ENCODE peak calls at places on chromosomes 16 and 17, in five cellular contexts. One of them, this sample, is unnamed.

GRCh38 chr16:12002447-12003006 is 26.0 kb downstream of the SNX29 start:
- DNase-seq in left ventricle myocardium inferior: no peak
- DNase-seq in stimulated activated CD8-positive, alpha-beta memory T cell treated with anti-CD3 and anti-CD28 coated beads, Interleukin-12 subunit alpha, Interleukin-12 subunit beta, amount 100 ng/mL, for 4 hours: no peak
- DNase-seq in substantia nigra: no peak
- DNase-seq in astrocyte of the spinal cord: peak; percentile 74
- DNase-seq in this sample: peak; percentile 51

GRCh38 chr17:75729351-75729750 is 8.1 kb downstream of the ITGB4 start:
- DNase-seq in astrocyte of the spinal cord: no peak
- DNase-seq in stimulated activated CD8-positive, alpha-beta memory T cell treated with anti-CD3 and anti-CD28 coated beads, Interleukin-12 subunit alpha, Interleukin-12 subunit beta, amount 100 ng/mL, for 4 hours: no peak
- DNase-seq in substantia nigra: no peak
- DNase-seq in left ventricle myocardium inferior: no peak
- DNase-seq in this sample: no peak

GRCh38 chr17:48544356-48545021 is 420 bp downstream of the HOXB2 start:
- DNase-seq in left ventricle myocardium inferior: peak; percentile 85
- DNase-seq in stimulated activated CD8-positive, alpha-beta memory T cell treated with anti-CD3 and anti-CD28 coated beads, Interleukin-12 subunit alpha, Interleukin-12 subunit beta, amount 100 ng/mL, for 4 hours: no peak
- DNase-seq in substantia nigra: no peak
- DNase-seq in astrocyte of the spinal cord: peak; percentile 94
- DNase-seq in this sample: peak; percentile 81

GRCh38 chr17:81000089-81000630 is 8.5 kb downstream of the CHMP6 start:
- DNase-seq in astrocyte of the spinal cord: no peak
- DNase-seq in substantia nigra: no peak
- DNase-seq in stimulated activated CD8-positive, alpha-beta memory T cell treated with anti-CD3 and anti-CD28 coated beads, Interleukin-12 subunit alpha, Interleukin-12 subunit beta, amount 100 ng/mL, for 4 hours: no peak
- DNase-seq in left ventricle myocardium inferior: no peak
- DNase-seq in this sample: no peak

GRCh38 chr16:2752850-2753522 is 548 bp downstream of the SRRM2 start:
- DNase-seq in astrocyte of the spinal cord: peak; percentile 72
- DNase-seq in left ventricle myocardium inferior: peak; percentile 87
- DNase-seq in substantia nigra: peak; percentile 95
- DNase-seq in stimulated activated CD8-positive, alpha-beta memory T cell treated with anti-CD3 and anti-CD28 coated beads, Interleukin-12 subunit alpha, Interleukin-12 subunit beta, amount 100 ng/mL, for 4 hours: no peak
- DNase-seq in this sample: peak; percentile 78

GRCh38 chr16:56530872-56531271 is 11.0 kb upstream of the BBS2 start:
- DNase-seq in astrocyte of the spinal cord: no peak
- DNase-seq in left ventricle myocardium inferior: no peak
- DNase-seq in stimulated activated CD8-positive, alpha-beta memory T cell treated with anti-CD3 and anti-CD28 coated beads, Interleukin-12 subunit alpha, Interleukin-12 subunit beta, amount 100 ng/mL, for 4 hours: no peak
- DNase-seq in substantia nigra: no peak
- DNase-seq in this sample: no peak

GRCh38 chr17:32279933-32280716 is 14.5 kb downstream of the RHBDL3 start:
- DNase-seq in stimulated activated CD8-positive, alpha-beta memory T cell treated with anti-CD3 and anti-CD28 coated beads, Interleukin-12 subunit alpha, Interleukin-12 subunit beta, amount 100 ng/mL, for 4 hours: no peak
- DNase-seq in astrocyte of the spinal cord: no peak
- DNase-seq in left ventricle myocardium inferior: no peak
- DNase-seq in substantia nigra: no peak
- DNase-seq in this sample: no peak

GRCh38 chr17:9022553-9023388 is 1.5 kb downstream of the NTN1 start:
- DNase-seq in substantia nigra: no peak
- DNase-seq in astrocyte of the spinal cord: peak; percentile 12
- DNase-seq in stimulated activated CD8-positive, alpha-beta memory T cell treated with anti-CD3 and anti-CD28 coated beads, Interleukin-12 subunit alpha, Interleukin-12 subunit beta, amount 100 ng/mL, for 4 hours: no peak
- DNase-seq in left ventricle myocardium inferior: peak; percentile 18
- DNase-seq in this sample: peak; percentile 23

GRCh38 chr17:44842748-44843147 is 4.9 kb upstream of the HIGD1B start:
- DNase-seq in left ventricle myocardium inferior: no peak
- DNase-seq in substantia nigra: no peak
- DNase-seq in astrocyte of the spinal cord: no peak
- DNase-seq in stimulated activated CD8-positive, alpha-beta memory T cell treated with anti-CD3 and anti-CD28 coated beads, Interleukin-12 subunit alpha, Interleukin-12 subunit beta, amount 100 ng/mL, for 4 hours: no peak
- DNase-seq in this sample: no peak

GRCh38 chr16:117381-118365 is 20.8 kb downstream of the NPRL3 start:
- DNase-seq in left ventricle myocardium inferior: peak; percentile 45
- DNase-seq in substantia nigra: no peak
- DNase-seq in stimulated activated CD8-positive, alpha-beta memory T cell treated with anti-CD3 and anti-CD28 coated beads, Interleukin-12 subunit alpha, Interleukin-12 subunit beta, amount 100 ng/mL, for 4 hours: peak; percentile 37
- DNase-seq in astrocyte of the spinal cord: no peak
- DNase-seq in this sample: peak; percentile 29

GRCh38 chr17:35241520-35241919 is 1.4 kb upstream of the SLFN5 start:
- DNase-seq in astrocyte of the spinal cord: no peak
- DNase-seq in stimulated activated CD8-positive, alpha-beta memory T cell treated with anti-CD3 and anti-CD28 coated beads, Interleukin-12 subunit alpha, Interleukin-12 subunit beta, amount 100 ng/mL, for 4 hours: peak; percentile 17
- DNase-seq in substantia nigra: no peak
- DNase-seq in left ventricle myocardium inferior: no peak
- DNase-seq in this sample: no peak

GRCh38 chr17:48960834-48961515 is 7.4 kb downstream of the GIP start:
- DNase-seq in substantia nigra: no peak
- DNase-seq in astrocyte of the spinal cord: peak; percentile 17
- DNase-seq in stimulated activated CD8-positive, alpha-beta memory T cell treated with anti-CD3 and anti-CD28 coated beads, Interleukin-12 subunit alpha, Interleukin-12 subunit beta, amount 100 ng/mL, for 4 hours: no peak
- DNase-seq in left ventricle myocardium inferior: no peak
- DNase-seq in this sample: no peak

GRCh38 chr16:4392382-4393242 is 21.0 kb downstream of the VASN start:
- DNase-seq in astrocyte of the spinal cord: peak; percentile 63
- DNase-seq in left ventricle myocardium inferior: peak; percentile 27
- DNase-seq in stimulated activated CD8-positive, alpha-beta memory T cell treated with anti-CD3 and anti-CD28 coated beads, Interleukin-12 subunit alpha, Interleukin-12 subunit beta, amount 100 ng/mL, for 4 hours: no peak
- DNase-seq in substantia nigra: no peak
- DNase-seq in this sample: peak; percentile 48

GRCh38 chr16:57304169-57305061 is 19.9 kb upstream of the PLLP start:
- DNase-seq in stimulated activated CD8-positive, alpha-beta memory T cell treated with anti-CD3 and anti-CD28 coated beads, Interleukin-12 subunit alpha, Interleukin-12 subunit beta, amount 100 ng/mL, for 4 hours: no peak
- DNase-seq in substantia nigra: no peak
- DNase-seq in left ventricle myocardium inferior: no peak
- DNase-seq in astrocyte of the spinal cord: peak; percentile 49
- DNase-seq in this sample: peak; percentile 77

GRCh38 chr17:64024215-64024654 is 3.8 kb upstream of the ICAM2 start:
- DNase-seq in astrocyte of the spinal cord: no peak
- DNase-seq in substantia nigra: no peak
- DNase-seq in stimulated activated CD8-positive, alpha-beta memory T cell treated with anti-CD3 and anti-CD28 coated beads, Interleukin-12 subunit alpha, Interleukin-12 subunit beta, amount 100 ng/mL, for 4 hours: no peak
- DNase-seq in left ventricle myocardium inferior: no peak
- DNase-seq in this sample: no peak

GRCh38 chr17:79192503-79193500 is 118.2 kb downstream of the ENGASE start:
- DNase-seq in substantia nigra: no peak
- DNase-seq in left ventricle myocardium inferior: peak; percentile 29
- DNase-seq in astrocyte of the spinal cord: peak; percentile 13
- DNase-seq in stimulated activated CD8-positive, alpha-beta memory T cell treated with anti-CD3 and anti-CD28 coated beads, Interleukin-12 subunit alpha, Interleukin-12 subunit beta, amount 100 ng/mL, for 4 hours: no peak
- DNase-seq in this sample: peak; percentile 22

GRCh38 chr16:15899538-15900100 is 11.2 kb upstream of the CEP20 start:
- DNase-seq in left ventricle myocardium inferior: no peak
- DNase-seq in stimulated activated CD8-positive, alpha-beta memory T cell treated with anti-CD3 and anti-CD28 coated beads, Interleukin-12 subunit alpha, Interleukin-12 subunit beta, amount 100 ng/mL, for 4 hours: no peak
- DNase-seq in substantia nigra: no peak
- DNase-seq in astrocyte of the spinal cord: peak; percentile 94
- DNase-seq in this sample: peak; percentile 88

GRCh38 chr17:4551141-4551540 is 4.0 kb downstream of the MYBBP1A start:
- DNase-seq in left ventricle myocardium inferior: no peak
- DNase-seq in substantia nigra: no peak
- DNase-seq in astrocyte of the spinal cord: no peak
- DNase-seq in stimulated activated CD8-positive, alpha-beta memory T cell treated with anti-CD3 and anti-CD28 coated beads, Interleukin-12 subunit alpha, Interleukin-12 subunit beta, amount 100 ng/mL, for 4 hours: no peak
- DNase-seq in this sample: no peak

GRCh38 chr16:78742501-78743283 is 643.2 kb downstream of the WWOX start:
- DNase-seq in astrocyte of the spinal cord: no peak
- DNase-seq in substantia nigra: no peak
- DNase-seq in left ventricle myocardium inferior: no peak
- DNase-seq in stimulated activated CD8-positive, alpha-beta memory T cell treated with anti-CD3 and anti-CD28 coated beads, Interleukin-12 subunit alpha, Interleukin-12 subunit beta, amount 100 ng/mL, for 4 hours: peak; percentile 53
- DNase-seq in this sample: no peak

GRCh38 chr17:45046536-45047125 is 4.8 kb downstream of the DCAKD start:
- DNase-seq in stimulated activated CD8-positive, alpha-beta memory T cell treated with anti-CD3 and anti-CD28 coated beads, Interleukin-12 subunit alpha, Interleukin-12 subunit beta, amount 100 ng/mL, for 4 hours: no peak
- DNase-seq in astrocyte of the spinal cord: no peak
- DNase-seq in substantia nigra: no peak
- DNase-seq in left ventricle myocardium inferior: no peak
- DNase-seq in this sample: peak; percentile 58